ENCODE peak calls at places on chromosome 17, in eight cellular contexts. Q, L, D, K, B, P, V and A are unnamed samples.

GRCh38 chr17:55303701-55304145 is 39.0 kb downstream of the HLF start:
- DNase-seq in B (no peak), P (no peak), V (no peak), K (peak; percentile 46), L (no peak), Q (no peak), D (no peak), A (no peak)

GRCh38 chr17:55577687-55578086 is 66.4 kb upstream of the SMIM36 start:
- DNase-seq in K (no peak), D (no peak), B (no peak), P (no peak), L (no peak), Q (peak; percentile 52), V (peak; percentile 34), A (no peak)

GRCh38 chr17:50447870-50448573 is 20.7 kb downstream of the CHAD start:
- DNase-seq in V (no peak), L (no peak), B (no peak), K (no peak), P (peak; percentile 49), Q (no peak), D (peak; percentile 53), A (no peak)

GRCh38 chr17:80775863-80776262 is 215.8 kb upstream of the CHMP6 start:
- DNase-seq in P (no peak), L (no peak), K (no peak), B (no peak), V (no peak), Q (no peak), D (no peak), A (no peak)

GRCh38 chr17:35726609-35727460 is 4.6 kb upstream of the RASL10B start:
- DNase-seq in Q (peak; percentile 73), P (no peak), D (peak; percentile 76), K (peak; percentile 95), B (peak; percentile 58), V (peak; percentile 54), L (no peak), A (no peak)

GRCh38 chr17:31068291-31068690 is 26.5 kb upstream of the NF1 start:
- DNase-seq in B (peak; percentile 82), D (no peak), V (no peak), K (peak; percentile 56), Q (no peak), P (no peak), L (peak; percentile 36), A (no peak)

GRCh38 chr17:45092932-45093430 is 31.9 kb downstream of the NMT1 start:
- DNase-seq in L (peak; percentile 57), V (peak; percentile 81), D (peak; percentile 68), Q (peak; percentile 88), K (peak; percentile 98), B (no peak), P (peak; percentile 84), A (peak; percentile 94)

GRCh38 chr17:66570353-66571195 is 264.3 kb upstream of the CACNG5 start:
- DNase-seq in P (no peak), V (no peak), B (peak; percentile 3), K (no peak), Q (no peak), L (no peak), D (no peak), A (no peak)

GRCh38 chr17:61335845-61336655 is 63.6 kb upstream of the TBX2 start:
- DNase-seq in D (peak; percentile 71), P (peak; percentile 49), Q (peak; percentile 49), K (no peak), L (peak; percentile 72), B (no peak), V (no peak), A (no peak)

GRCh38 chr17:72173475-72174116 is 52.8 kb downstream of the SOX9 start:
- DNase-seq in Q (no peak), K (no peak), B (no peak), V (no peak), L (no peak), P (no peak), D (peak; percentile 44), A (no peak)

GRCh38 chr17:72460711-72461110 is 339.9 kb downstream of the SOX9 start:
- DNase-seq in Q (no peak), P (no peak), D (no peak), V (no peak), K (no peak), L (peak; percentile 35), B (no peak), A (no peak)

GRCh38 chr17:55644346-55644745 is 78.3 kb downstream of the TMEM100 start:
- DNase-seq in V (no peak), D (no peak), L (no peak), P (no peak), B (no peak), K (no peak), Q (no peak), A (no peak)

GRCh38 chr17:18186271-18186982 is 2.8 kb downstream of the ALKBH5 start:
- DNase-seq in D (no peak), Q (no peak), L (no peak), P (no peak), B (no peak), K (peak; percentile 80), V (no peak), A (peak; percentile 32)
- H3K27ac ChIP-seq in D (no peak overlapping the region), Q (peak overlapping the region; percentile 99), L (peak overlapping the region; percentile 98), P (peak overlapping the region; percentile 45), B (no peak overlapping the region), K (no peak overlapping the region), V (peak overlapping the region; percentile 100), A (peak overlapping the region; percentile 96)

GRCh38 chr17:8572767-8573166 is 57.8 kb downstream of the MYH10 start:
- DNase-seq in P (no peak), V (no peak), B (no peak), L (no peak), K (peak; percentile 41), Q (no peak), D (no peak), A (no peak)

GRCh38 chr17:8576895-8577294 is 53.6 kb downstream of the MYH10 start:
- DNase-seq in P (no peak), V (no peak), K (no peak), Q (no peak), L (no peak), B (no peak), D (no peak), A (no peak)

GRCh38 chr17:8577868-8578267 is 52.7 kb downstream of the MYH10 start:
- DNase-seq in B (no peak), L (no peak), V (no peak), P (no peak), Q (no peak), D (no peak), K (no peak), A (no peak)

DNA sequence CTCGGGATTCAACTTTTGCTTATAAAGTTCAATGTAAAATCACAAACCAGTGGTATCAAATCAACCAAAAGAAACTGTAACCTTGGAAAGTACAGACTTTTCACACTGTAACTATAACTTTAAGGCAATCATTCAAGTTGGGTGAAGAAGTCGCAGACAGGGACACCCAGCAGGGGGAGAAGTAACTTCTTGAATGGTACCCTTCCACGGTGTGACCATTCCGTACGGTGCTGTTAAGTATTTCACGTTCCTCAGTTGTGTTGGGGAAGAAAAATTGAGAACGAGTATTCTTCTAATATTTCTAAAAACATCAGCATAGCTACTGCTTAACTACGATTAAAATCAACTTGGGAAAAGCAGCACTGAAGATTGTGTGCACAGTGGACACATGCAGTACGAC is 55.8 kb downstream of the MYH10 start:
- DNase-seq in L (no peak), P (no peak), D (no peak), B (no peak), K (peak; percentile 38), Q (peak; percentile 29), V (peak; percentile 21), A (no peak)
- TF ChIP-seq CTCF in L (no peak), P (no peak), D (no peak), B (peak; percentile 40), K (peak; percentile 36), Q (no peak), V (peak; percentile 60), A (no peak)

GRCh38 chr17:41775394-41776226 is 10.9 kb downstream of the JUP start:
- DNase-seq in B (peak; percentile 81), K (no peak), Q (peak; percentile 62), V (peak; percentile 47), D (no peak), L (no peak), P (no peak), A (no peak)

GRCh38 chr17:41773190-41773588 is 13.3 kb downstream of the JUP start:
- DNase-seq in Q (peak; percentile 89), L (peak; percentile 87), V (peak; percentile 78), B (peak; percentile 80), P (peak; percentile 63), K (peak; percentile 87), D (peak; percentile 92), A (peak; percentile 82)

GRCh38 chr17:41772218-41772585 is 14.3 kb downstream of the JUP start:
- DNase-seq in P (peak; percentile 72), D (peak; percentile 86), K (no peak), Q (no peak), B (peak; percentile 89), V (no peak), L (peak; percentile 90), A (peak; percentile 92)

GRCh38 chr17:41772586-41773189 is 13.8 kb downstream of the JUP start:
- DNase-seq in P (no peak), L (no peak), B (no peak), D (no peak), V (no peak), Q (no peak), K (no peak), A (no peak)

DNA sequence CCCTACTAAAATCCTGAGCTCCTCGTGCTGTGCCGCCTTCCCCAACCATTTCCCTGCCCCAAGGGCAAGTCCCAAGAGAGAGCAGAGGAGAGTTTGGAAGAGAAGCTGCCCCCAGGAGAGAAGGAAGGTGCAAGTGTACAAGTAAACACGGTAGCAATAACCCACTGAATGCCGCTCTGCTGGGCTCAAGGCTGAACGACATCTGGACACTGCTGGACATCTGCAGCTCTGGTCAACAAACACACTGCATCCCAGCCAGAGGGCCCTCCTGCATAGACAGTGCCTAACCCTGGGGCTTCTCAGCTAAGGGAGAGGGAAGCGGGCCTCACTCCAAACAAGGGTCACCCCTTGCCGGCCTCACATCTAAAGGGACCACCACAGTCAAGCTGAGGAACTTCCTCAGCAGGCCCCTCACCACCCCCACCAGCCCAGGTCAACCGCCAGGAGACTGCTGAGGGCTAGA is 12.7 kb downstream of the JUP start:
- DNase-seq in K (no peak), B (no peak), L (no peak), Q (peak; percentile 58), V (no peak), P (no peak), D (no peak), A (no peak)
- H3K27ac ChIP-seq in K (peak overlapping the region; percentile 85), B (no peak overlapping the region), L (peak overlapping the region; percentile 74), Q (peak overlapping the region; percentile 96), V (peak overlapping the region; percentile 97), P (peak overlapping the region; percentile 53), D (peak overlapping the region; percentile 78), A (peak overlapping the region; percentile 91)

GRCh38 chr17:59221159-59221847 is 992 bp downstream of the GDPD1 start:
- DNase-seq in K (no peak), Q (peak; percentile 27), P (no peak), B (no peak), V (no peak), D (peak; percentile 15), L (no peak), A (no peak)
- TF ChIP-seq CTCF in K (no peak), Q (no peak), P (no peak), B (no peak), V (no peak), D (no peak), L (no peak), A (no peak)

DNA sequence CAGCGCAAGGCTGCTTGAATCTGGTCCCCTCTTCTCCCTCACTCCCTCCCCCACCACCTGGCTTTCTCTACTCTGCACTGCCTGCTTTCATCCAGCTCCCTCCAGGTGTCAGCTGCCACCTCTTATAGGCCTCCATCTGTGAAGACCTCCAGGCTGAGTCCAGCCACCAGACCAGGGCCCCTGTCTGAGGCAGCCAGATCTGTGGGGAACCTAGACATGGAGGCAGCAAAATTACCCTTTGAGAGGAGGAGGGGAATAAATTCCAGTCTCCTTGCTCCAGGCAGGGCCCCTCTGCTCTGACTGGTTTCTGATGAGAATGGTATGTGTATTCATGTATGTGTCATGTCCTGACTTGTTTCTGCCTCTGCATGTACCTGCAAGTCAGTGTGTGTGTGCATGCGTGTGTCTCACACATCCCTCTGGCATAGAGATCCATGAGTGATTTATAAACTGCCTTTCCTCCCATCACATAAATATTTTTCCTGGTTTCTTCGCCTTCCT is 21.1 kb downstream of the MINK1 start:
- DNase-seq in Q (no peak), K (no peak), V (no peak), P (no peak), D (no peak), B (no peak), L (no peak), A (peak; percentile 85)
- H3K27ac ChIP-seq in Q (no peak overlapping the region), K (peak overlapping the region; percentile 63), V (no peak overlapping the region), P (no peak overlapping the region), D (no peak overlapping the region), B (no peak overlapping the region), L (no peak overlapping the region), A (peak overlapping the region; percentile 79)